ENCODE peak calls at places on chromosome 21, in four cellular contexts. Q is GM12891, B is GM12878, I is K562. G is an unnamed sample.

GRCh38 chr21:38619865-38620513 is 121.7 kb upstream of the ERG start:
- DNase-seq in I (no peak), B (no peak), Q (no peak), G (no peak)

GRCh38 chr21:22885614-22886013 is 1887.4 kb downstream of the NCAM2 start:
- DNase-seq in I (no peak), B (no peak), Q (no peak), G (no peak)

GRCh38 chr21:17590443-17590842 is 22.3 kb downstream of the BTG3 start:
- DNase-seq in B (no peak), Q (no peak), I (no peak), G (no peak)

GRCh38 chr21:33546076-33546475 is 3.2 kb downstream of the SON start:
- DNase-seq in I (no peak), Q (no peak), B (no peak), G (peak)

GRCh38 chr21:28872218-28872617 is 120.5 kb downstream of the LTN1 start:
- DNase-seq in Q (no peak), B (no peak), I (no peak), G (no peak)

GRCh38 chr21:33212159-33212851 is 17.4 kb upstream of the IFNAR2 start:
- DNase-seq in I (no peak), B (no peak), Q (no peak), G (no peak)

GRCh38 chr21:38434913-38435533 is 63.3 kb downstream of the ERG start:
- DNase-seq in Q (no peak), I (no peak), B (no peak), G (no peak)

GRCh38 chr21:9737871-9738520 is 783.4 kb upstream of the TPTE start:
- DNase-seq in I (no peak), B (no peak), Q (no peak), G (no peak)

GRCh38 chr21:33023574-33024277 is 2.0 kb upstream of the OLIG2 start:
- DNase-seq in I (no peak), B (no peak), Q (no peak), G (no peak)

GRCh38 chr21:33046455-33046854 is 20.7 kb downstream of the OLIG2 start:
- DNase-seq in B (no peak), I (no peak), Q (no peak), G (no peak)

GRCh38 chr21:46442938-46443337 is 15.8 kb upstream of the DIP2A start:
- DNase-seq in B (no peak), I (no peak), Q (no peak), G (no peak)

GRCh38 chr21:42530167-42530518 is 16.5 kb downstream of the SLC37A1 start:
- DNase-seq in Q (no peak), I (no peak), B (no peak), G (no peak)

GRCh38 chr21:28018741-28019669 is 973.7 kb downstream of the LTN1 start:
- DNase-seq in B (no peak), I (no peak), Q (no peak), G (no peak)

GRCh38 chr21:29318354-29318753 is 19.6 kb downstream of the BACH1 start:
- DNase-seq in I (no peak), B (no peak), Q (no peak), G (no peak)

GRCh38 chr21:34912022-34912933 is 136.8 kb downstream of the RUNX1 start:
- DNase-seq in I (no peak), Q (no peak), B (no peak), G (peak)

GRCh38 chr21:26715878-26716506 is 129.2 kb downstream of the ADAMTS1 start:
- DNase-seq in B (no peak), I (peak), Q (peak), G (peak)

GRCh38 chr21:38472709-38473108 is 25.6 kb downstream of the ERG start:
- DNase-seq in Q (no peak), I (no peak), B (no peak), G (no peak)

GRCh38 chr21:25858328-25858727 is 123.6 kb downstream of the GABPA start:
- DNase-seq in Q (no peak), I (no peak), B (no peak), G (no peak)

GRCh38 chr21:33836408-33836807 is 79.2 kb downstream of the ATP5PO start:
- DNase-seq in Q (no peak), I (no peak), B (no peak), G (no peak)

GRCh38 chr21:22374218-22374969 is 1376.2 kb downstream of the NCAM2 start:
- DNase-seq in B (no peak), Q (no peak), I (no peak), G (no peak)

GRCh38 chr21:28227881-28228623 is 764.6 kb downstream of the LTN1 start:
- DNase-seq in B (no peak), I (no peak), Q (no peak), G (no peak)

GRCh38 chr21:26849428-26850115 is 4.4 kb upstream of the ADAMTS1 start:
- DNase-seq in Q (no peak), I (peak), B (no peak), G (peak)

GRCh38 chr21:46409641-46410406 is 48.9 kb upstream of the DIP2A start:
- DNase-seq in I (no peak), B (no peak), Q (no peak), G (no peak)

GRCh38 chr21:33762798-33763572 is 120.7 kb downstream of the ITSN1 start:
- DNase-seq in I (no peak), B (no peak), Q (no peak), G (no peak)

GRCh38 chr21:25370311-25370744 is 237.0 kb downstream of the MRPL39 start:
- DNase-seq in B (no peak), I (no peak), Q (no peak), G (no peak)

GRCh38 chr21:39604951-39605350 is 7.8 kb upstream of the B3GALT5 start:
- DNase-seq in Q (no peak), B (no peak), I (no peak), G (no peak)

GRCh38 chr21:14876464-14876863 is 188.3 kb downstream of the NRIP1 start:
- DNase-seq in I (no peak), B (no peak), Q (no peak), G (no peak)

GRCh38 chr21:38990424-38990794 is 184.7 kb downstream of the ETS2 start:
- DNase-seq in Q (no peak), I (no peak), B (no peak), G (no peak)

GRCh38 chr21:14900611-14901010 is 164.2 kb downstream of the NRIP1 start:
- DNase-seq in B (no peak), I (no peak), Q (no peak), G (no peak)

GRCh38 chr21:29347274-29347681 is 48.6 kb downstream of the BACH1 start:
- DNase-seq in I (no peak), Q (no peak), B (no peak), G (peak)

GRCh38 chr21:32955307-32955937 is 70.3 kb upstream of the OLIG2 start:
- DNase-seq in Q (no peak), I (no peak), B (no peak), G (no peak)

GRCh38 chr21:22311741-22312462 is 1313.7 kb downstream of the NCAM2 start:
- DNase-seq in I (no peak), B (no peak), Q (no peak), G (no peak)

GRCh38 chr21:29875873-29876272 is 63.9 kb downstream of the GRIK1 start:
- DNase-seq in Q (no peak), I (no peak), B (no peak), G (no peak)

GRCh38 chr21:17780539-17780938 is 38.6 kb downstream of the C21orf91 start:
- DNase-seq in B (peak), Q (no peak), I (no peak), G (peak)

GRCh38 chr21:42865361-42866160 is 13.8 kb downstream of the WDR4 start:
- DNase-seq in Q (no peak), I (no peak), B (no peak), G (no peak)

GRCh38 chr21:42665026-42665425 is 11.6 kb downstream of the PDE9A start:
- DNase-seq in B (no peak), Q (no peak), I (peak), G (no peak)

GRCh38 chr21:33022828-33023573 is 2.7 kb upstream of the OLIG2 start:
- DNase-seq in Q (no peak), B (no peak), I (no peak), G (no peak)

GRCh38 chr21:15141236-15141970 is 76.6 kb upstream of the NRIP1 start:
- DNase-seq in Q (no peak), I (no peak), B (no peak), G (no peak)

GRCh38 chr21:33314096-33314495 is 10.7 kb upstream of the IFNAR1 start:
- DNase-seq in B (no peak), Q (no peak), I (no peak), G (no peak)

GRCh38 chr21:31771685-31772084 is 39.8 kb upstream of the SCAF4 start:
- DNase-seq in Q (no peak), I (no peak), B (no peak), G (no peak)

GRCh38 chr21:31777857-31778256 is 45.9 kb upstream of the SCAF4 start:
- DNase-seq in B (no peak), I (no peak), Q (no peak), G (no peak)

GRCh38 chr21:31768720-31769119 is 36.8 kb upstream of the SCAF4 start:
- DNase-seq in Q (no peak), I (no peak), B (no peak), G (no peak)

DNA sequence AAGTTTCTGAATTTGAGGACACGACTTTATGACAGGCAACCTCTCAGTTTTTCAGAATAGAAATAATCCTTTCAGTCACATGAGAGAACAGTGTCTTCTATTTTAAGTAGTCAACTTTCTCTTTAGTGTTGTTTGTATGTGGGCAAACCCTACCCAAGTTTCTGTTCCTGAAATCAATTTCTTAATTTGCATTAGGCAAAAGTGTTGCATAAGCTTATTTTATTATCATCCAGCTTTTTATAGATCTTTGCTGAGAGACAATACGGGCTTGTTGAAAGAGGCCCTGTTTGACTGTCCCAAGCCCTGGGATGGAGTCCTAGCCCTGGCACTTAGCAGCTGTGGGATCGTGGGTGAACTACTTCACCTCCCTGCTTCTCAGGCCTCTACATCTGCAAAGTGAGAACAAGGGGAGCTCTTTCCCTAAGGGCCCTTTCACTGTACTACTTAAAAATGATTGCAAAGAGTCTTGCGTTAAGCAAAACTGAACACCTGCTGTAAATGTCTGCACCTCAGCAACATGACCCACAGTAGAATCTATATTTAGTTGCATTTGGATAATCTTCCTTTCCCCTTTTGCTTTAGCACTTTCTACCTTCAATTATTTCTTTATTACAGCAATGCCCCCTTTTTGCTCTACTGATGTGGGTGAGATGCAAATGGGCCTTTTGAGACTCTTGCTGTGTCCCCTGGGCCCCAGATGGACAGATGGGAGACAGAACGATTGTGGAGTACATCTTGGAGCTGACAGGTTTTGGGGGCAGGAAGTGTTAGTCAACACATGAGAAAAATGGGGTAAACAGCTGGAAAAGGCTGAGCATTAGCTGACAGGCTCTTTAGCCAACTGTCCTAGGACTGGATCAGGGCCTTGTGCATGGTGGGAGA is 41.0 kb upstream of the SCAF4 start:
- DNase-seq in I (no peak), Q (peak), B (peak), G (no peak)
- TF ChIP-seq SPI1 in I (no peak), Q (peak), B (peak), G (no peak)

GRCh38 chr21:37422382-37422781 is 55.8 kb downstream of the DYRK1A start:
- DNase-seq in Q (no peak), I (no peak), B (no peak), G (no peak)
- TF ChIP-seq SPI1 in Q (no peak), I (no peak), B (no peak), G (no peak)

GRCh38 chr21:41327753-41328152 is 11.2 kb downstream of the FAM3B start:
- DNase-seq in Q (no peak), B (no peak), I (no peak), G (no peak)
- TF ChIP-seq SPI1 in Q (no peak), B (no peak), I (no peak), G (no peak)

GRCh38 chr21:16196521-16197208 is 466.9 kb downstream of the USP25 start:
- DNase-seq in Q (no peak), I (no peak), B (no peak), G (no peak)

GRCh38 chr21:16194851-16195251 is 465.1 kb downstream of the USP25 start:
- DNase-seq in I (no peak), B (no peak), Q (no peak), G (no peak)

GRCh38 chr21:16195896-16196443 is 466.2 kb downstream of the USP25 start:
- DNase-seq in Q (no peak), B (no peak), I (no peak), G (no peak)

GRCh38 chr21:16193758-16194606 is 464.2 kb downstream of the USP25 start:
- DNase-seq in I (no peak), B (no peak), Q (no peak), G (peak)

DNA sequence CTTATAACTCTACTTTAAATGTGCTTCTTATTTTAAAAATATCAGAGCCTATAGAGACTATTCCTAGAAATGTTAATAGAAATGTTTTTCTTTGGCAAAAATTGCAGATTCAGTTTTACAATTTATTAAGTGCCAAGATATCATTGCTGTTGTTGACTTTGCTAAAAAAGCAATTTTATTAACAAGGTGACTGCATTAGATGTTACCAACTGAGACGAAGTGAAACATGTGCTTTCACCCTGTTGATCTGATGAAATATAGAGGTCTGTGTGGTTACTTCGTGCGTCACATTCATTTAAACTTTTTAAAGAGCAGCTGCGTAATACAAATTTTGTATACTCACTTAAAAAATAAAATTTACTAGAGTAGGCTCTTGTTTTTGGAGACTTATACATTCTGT is 465.7 kb downstream of the USP25 start:
- DNase-seq in B (no peak), Q (no peak), I (no peak), G (peak)
- TF ChIP-seq SPI1 in B (no peak), Q (no peak), I (no peak), G (no peak)

DNA sequence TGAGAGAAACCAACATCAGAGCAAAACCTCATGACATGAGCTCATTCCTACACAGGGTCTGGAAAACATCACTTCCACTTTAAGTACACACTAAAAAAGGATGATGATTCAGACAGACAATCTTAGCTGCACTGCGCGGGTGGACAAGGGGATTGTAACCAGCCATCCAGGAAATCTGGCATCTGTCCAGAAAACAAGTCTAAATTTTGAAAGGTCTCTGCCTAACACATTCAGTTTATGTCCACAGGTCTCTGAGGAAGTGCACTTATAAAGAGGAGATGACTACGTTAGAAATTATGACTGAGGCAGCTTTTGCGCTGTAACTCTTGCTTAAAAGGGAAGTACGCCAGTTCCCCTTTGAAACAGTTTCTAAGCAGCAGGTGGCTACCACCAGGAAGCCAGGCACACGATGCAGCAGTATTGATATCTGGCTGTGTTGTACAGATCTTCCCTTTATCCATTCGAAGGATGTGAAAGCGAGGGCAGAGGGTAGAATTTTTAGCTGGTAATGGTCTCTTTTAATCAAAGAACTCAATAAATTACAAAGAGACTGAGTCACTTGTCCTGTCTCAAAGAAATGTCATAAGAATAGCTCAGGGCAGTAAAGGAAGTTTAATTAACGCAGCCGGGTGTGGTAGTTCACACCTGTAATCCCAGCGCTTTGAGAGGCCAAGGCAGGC is 128.0 kb downstream of the SETD4 start:
- DNase-seq in B (peak), Q (peak), I (no peak), G (peak)
- TF ChIP-seq SPI1 in B (peak), Q (peak), I (peak), G (peak)

GRCh38 chr21:44085491-44086321 is 21.5 kb upstream of the PWP2 start:
- DNase-seq in B (no peak), I (no peak), Q (no peak), G (no peak)
- TF ChIP-seq SPI1 in B (no peak), I (no peak), Q (no peak), G (no peak)

GRCh38 chr21:45351526-45352275 is 53.3 kb upstream of the COL18A1 start:
- DNase-seq in B (no peak), Q (no peak), I (no peak), G (no peak)

GRCh38 chr21:45352621-45353125 is 52.3 kb upstream of the COL18A1 start:
- DNase-seq in B (no peak), I (no peak), Q (no peak), G (no peak)

GRCh38 chr21:45354970-45355369 is 50.0 kb upstream of the COL18A1 start:
- DNase-seq in Q (no peak), I (no peak), B (no peak), G (no peak)

GRCh38 chr21:45351061-45351460 is 53.9 kb upstream of the COL18A1 start:
- DNase-seq in I (no peak), B (no peak), Q (no peak), G (no peak)

DNA sequence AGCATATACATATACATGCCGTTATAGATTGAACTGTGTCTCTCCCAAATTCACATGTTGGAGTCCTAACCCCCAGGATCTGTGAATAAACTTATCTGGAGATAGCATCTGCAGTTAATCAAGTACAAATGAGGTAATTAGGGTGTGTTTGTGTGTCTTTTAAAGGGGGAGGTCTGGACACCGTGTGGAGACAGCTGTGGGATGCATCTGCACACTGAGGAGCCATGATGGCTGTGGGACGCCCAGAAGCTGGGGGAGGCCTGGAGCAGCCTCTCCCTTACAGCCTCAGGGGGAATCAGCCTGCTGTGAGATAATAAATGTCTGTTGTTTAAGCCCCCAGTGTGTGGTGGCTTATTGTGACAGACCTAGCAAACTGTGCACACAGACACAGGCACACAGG is 51.8 kb upstream of the COL18A1 start:
- DNase-seq in Q (no peak), B (no peak), I (no peak), G (no peak)
- TF ChIP-seq SPI1 in Q (no peak), B (no peak), I (no peak), G (no peak)

GRCh38 chr21:37227071-37228002 is 39.8 kb downstream of the VPS26C start:
- DNase-seq in B (no peak), Q (no peak), I (no peak), G (no peak)
- TF ChIP-seq SPI1 in B (no peak), Q (no peak), I (no peak), G (no peak)